ENCODE peak calls at places on chromosomes 5 and 9, in ten cellular contexts. H is HCT116; D is fibroblast of lung; U is astrocyte of the spinal cord; T is glutamatergic neuron; E is CD8-positive, alpha-beta T cell; P is CD4-positive, alpha-beta T cell; N is ovary; Q is cardiac muscle cell; F is tibial nerve. C is an unnamed sample.

GRCh38 chr5:180632768-180633167 is 16.6 kb downstream of the FLT4 start:
- DNase-seq in H (no peak), D (no peak), U (no peak), T (peak), E (no peak), P (no peak), N (no peak), Q (no peak), F (no peak), C (no peak)

GRCh38 chr5:102554728-102555127 is 55.9 kb upstream of the SLCO6A1 start:
- DNase-seq in H (peak), D (no peak), U (peak), T (no peak), E (no peak), P (no peak), N (no peak), Q (peak), F (peak), C (no peak)

GRCh38 chr9:70588381-70588780 is 173.9 kb upstream of the KLF9 start:
- DNase-seq in H (no peak), D (no peak), U (peak), T (no peak), E (no peak), P (no peak), N (no peak), Q (no peak), F (no peak), C (no peak)

GRCh38 chr9:113446323-113446740 is 17.2 kb upstream of the RGS3 start:
- DNase-seq in H (peak), D (peak), U (peak), T (no peak), E (no peak), P (no peak), N (no peak), Q (peak), F (no peak), C (no peak)

GRCh38 chr9:88355166-88355565 is 33.1 kb upstream of the SPIN1 start:
- DNase-seq in H (peak), D (peak), U (no peak), T (no peak), E (no peak), P (no peak), N (no peak), Q (no peak), F (no peak), C (no peak)

GRCh38 chr9:70642421-70642820 is 228.0 kb upstream of the KLF9 start:
- DNase-seq in H (no peak), D (no peak), U (no peak), T (no peak), E (no peak), P (no peak), N (no peak), Q (no peak), F (no peak), C (no peak)

GRCh38 chr5:153610009-153610408 is 119.5 kb downstream of the GRIA1 start:
- DNase-seq in H (no peak), D (no peak), U (no peak), T (no peak), E (no peak), P (no peak), N (no peak), Q (no peak), F (no peak), C (no peak)

GRCh38 chr9:95649801-95650213 is 133.0 kb upstream of the PTCH1 start:
- DNase-seq in H (no peak), D (no peak), U (no peak), T (no peak), E (no peak), P (no peak), N (no peak), Q (no peak), F (no peak), C (no peak)

GRCh38 chr9:90919883-90920282 is 118.3 kb downstream of the SYK start:
- DNase-seq in H (no peak), D (no peak), U (no peak), T (no peak), E (no peak), P (no peak), N (no peak), Q (no peak), F (no peak), C (no peak)

GRCh38 chr9:124940521-124940893 is 376 bp downstream of the GOLGA1 start:
- DNase-seq in H (no peak), D (no peak), U (no peak), T (no peak), E (no peak), P (no peak), N (no peak), Q (no peak), F (no peak), C (no peak)

GRCh38 chr9:70044450-70045307 is 1.0 kb downstream of the MAMDC2 start:
- DNase-seq in H (no peak), D (peak), U (peak), T (no peak), E (no peak), P (no peak), N (peak), Q (peak), F (no peak), C (peak)

GRCh38 chr5:40401281-40401680 is 278.4 kb upstream of the PTGER4 start:
- DNase-seq in H (no peak), D (no peak), U (peak), T (no peak), E (no peak), P (no peak), N (no peak), Q (no peak), F (no peak), C (no peak)

DNA sequence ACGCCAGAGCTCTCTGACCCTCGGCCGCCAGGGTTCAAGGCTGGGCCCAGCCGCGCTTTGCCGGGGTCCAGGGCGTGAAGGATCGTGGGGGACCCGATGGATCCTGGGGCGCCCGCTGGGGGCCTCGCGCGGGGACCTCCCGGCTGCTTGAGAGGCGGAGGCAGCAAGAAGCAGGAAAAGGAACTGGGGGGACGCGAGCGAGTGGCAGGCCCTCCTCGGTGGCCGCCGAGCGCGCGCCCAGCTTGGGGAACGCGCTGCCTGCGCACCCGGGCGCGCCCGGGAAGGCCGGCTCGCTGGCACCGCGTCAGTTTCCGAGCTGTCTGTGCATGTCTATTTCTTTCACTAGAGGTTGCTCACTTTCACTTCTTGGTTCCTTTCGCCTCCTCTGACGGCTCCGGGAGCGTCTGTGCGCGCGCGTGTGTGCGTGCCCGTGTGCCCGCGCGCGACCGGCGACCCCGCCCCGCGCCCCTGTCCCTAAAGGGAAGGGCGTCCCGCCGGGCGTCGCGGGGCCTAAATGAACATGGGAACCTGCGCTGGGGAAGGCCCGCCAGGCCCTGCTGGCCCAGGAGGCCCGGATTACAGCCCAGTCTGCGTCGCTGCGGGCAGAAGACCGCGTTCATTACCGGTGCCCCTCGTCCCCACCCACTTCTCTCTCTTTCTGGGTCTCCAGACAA is 205.5 kb upstream of the IER5L start:
- DNase-seq in H (no peak), D (peak), U (peak), T (no peak), E (peak), P (peak), N (peak), Q (peak), F (peak), C (peak)
- TF ChIP-seq CTCF in H (no peak), D (no peak), U (no peak), T (no peak), E (peak), P (no peak), N (peak), Q (no peak), F (peak), C (no peak)

GRCh38 chr9:35380619-35381018 is 109.3 kb upstream of the RUSC2 start:
- DNase-seq in H (no peak), D (no peak), U (no peak), T (no peak), E (no peak), P (no peak), N (no peak), Q (no peak), F (no peak), C (no peak)

GRCh38 chr9:35380016-35380415 is 109.9 kb upstream of the RUSC2 start:
- DNase-seq in H (no peak), D (no peak), U (no peak), T (no peak), E (no peak), P (no peak), N (no peak), Q (no peak), F (no peak), C (no peak)

GRCh38 chr9:35385042-35385441 is 104.9 kb upstream of the RUSC2 start:
- DNase-seq in H (no peak), D (peak), U (peak), T (no peak), E (no peak), P (no peak), N (no peak), Q (no peak), F (no peak), C (no peak)
- TF ChIP-seq CTCF in H (no peak), D (peak), U (peak), T (no peak), E (no peak), P (no peak), N (no peak), Q (peak), F (no peak), C (peak)

GRCh38 chr9:104700306-104700705 is 6.0 kb downstream of the OR13D1 start:
- DNase-seq in H (no peak), D (no peak), U (no peak), T (no peak), E (no peak), P (no peak), N (no peak), Q (no peak), F (no peak), C (no peak)
- TF ChIP-seq CTCF in H (no peak), D (no peak), U (no peak), T (no peak), E (no peak), P (no peak), N (no peak), Q (no peak), F (no peak), C (no peak)

DNA sequence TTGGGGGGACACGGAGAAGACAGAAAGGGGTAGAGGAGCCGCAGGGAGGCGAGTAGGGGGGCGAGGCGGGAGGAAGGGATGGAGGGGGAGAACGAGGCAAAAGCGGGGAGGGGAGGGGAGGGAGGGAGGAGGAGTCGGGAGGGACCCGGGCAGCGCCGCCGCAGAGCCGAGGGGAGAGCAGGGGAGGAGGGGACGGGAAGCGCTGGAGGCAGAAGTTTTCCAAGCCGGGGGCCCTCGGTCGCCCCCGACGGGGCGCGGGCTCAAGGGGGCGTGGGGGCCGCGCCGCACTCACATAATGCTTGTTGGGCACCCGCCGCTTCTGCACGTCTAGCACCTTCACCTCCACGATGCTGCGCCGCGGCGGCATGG is 355 bp downstream of the SH3PXD2B start:
- DNase-seq in H (no peak), D (peak), U (peak), T (peak), E (no peak), P (no peak), N (peak), Q (no peak), F (no peak), C (peak)
- TF ChIP-seq CTCF in H (no peak), D (no peak), U (no peak), T (no peak), E (no peak), P (no peak), N (no peak), Q (no peak), F (no peak), C (no peak)

C was measured in H9.